ENCODE peak calls at places on chromosomes 5 and 9, in five cellular contexts. C is M059J, P is D721Med, M is NCI-H2081, G is colonic mucosa. L is an unnamed sample.

GRCh38 chr5:364497-364896 is 43.0 kb downstream of the AHRR start:
- DNase-seq in C (no peak), P (no peak), M (no peak), G (no peak), L (no peak)

GRCh38 chr9:69771775-69772418 is 12.1 kb upstream of the PTAR1 start:
- DNase-seq in C (peak), P (no peak), M (no peak), G (no peak), L (no peak)

GRCh38 chr9:99178912-99179872 is 42.5 kb downstream of the ALG2 start:
- DNase-seq in C (no peak), P (no peak), M (no peak), G (no peak), L (no peak)

GRCh38 chr5:84059672-84060071 is 325.0 kb downstream of the EDIL3 start:
- DNase-seq in C (peak), P (no peak), M (no peak), G (no peak), L (no peak)

GRCh38 chr5:83718195-83718825 is 2.3 kb downstream of the HAPLN1 start:
- DNase-seq in C (peak), P (peak), M (peak), G (peak), L (peak)

GRCh38 chr5:120538644-120539043 is 74.5 kb downstream of the PRR16 start:
- DNase-seq in C (peak), P (no peak), M (no peak), G (no peak), L (no peak)

GRCh38 chr9:110207071-110207923 is 662 bp downstream of the C9orf152 start:
- DNase-seq in C (no peak), P (no peak), M (peak), G (peak), L (no peak)

GRCh38 chr5:170139786-170140335 is 34.2 kb downstream of the FOXI1 start:
- DNase-seq in C (no peak), P (no peak), M (no peak), G (no peak), L (no peak)